ENCODE peak calls at places on chromosomes 13 and 19, in five cellular contexts. One of them, this sample, is unnamed.
A peak's percentile ranks its signal among the peaks of the same experiment; 100 is the strongest.

GRCh38 chr13:45073809-45074208 is 46.5 kb upstream of the GTF2F2 start:
- DNase-seq in neuronal stem cell: no peak
- DNase-seq in H9: peak; percentile 63
- DNase-seq in H1: peak; percentile 49
- DNase-seq in mesenchymal stem cell: no peak
- DNase-seq in this sample: no peak

GRCh38 chr19:12195501-12195860 is 32.6 kb downstream of the ZNF136 start:
- DNase-seq in neuronal stem cell: peak; percentile 0
- DNase-seq in H9: no peak
- DNase-seq in H1: no peak
- DNase-seq in mesenchymal stem cell: no peak
- DNase-seq in this sample: peak; percentile 31

GRCh38 chr19:8000298-8001038 is 5.0 kb downstream of the ELAVL1 start:
- DNase-seq in neuronal stem cell: no peak
- DNase-seq in H9: no peak
- DNase-seq in H1: no peak
- DNase-seq in mesenchymal stem cell: no peak
- DNase-seq in this sample: no peak

GRCh38 chr19:416416-416815 is 7.5 kb upstream of the C2CD4C start:
- DNase-seq in neuronal stem cell: no peak
- DNase-seq in H9: no peak
- DNase-seq in H1: no peak
- DNase-seq in mesenchymal stem cell: no peak
- DNase-seq in this sample: no peak

GRCh38 chr13:45683701-45684100 is 18.4 kb upstream of the CBY2 start:
- DNase-seq in neuronal stem cell: no peak
- DNase-seq in H9: peak; percentile 42
- DNase-seq in H1: no peak
- DNase-seq in mesenchymal stem cell: no peak
- DNase-seq in this sample: no peak

GRCh38 chr19:1451916-1452801 is 2.2 kb downstream of the APC2 start:
- DNase-seq in neuronal stem cell: no peak
- DNase-seq in H9: peak; percentile 75
- DNase-seq in H1: no peak
- DNase-seq in mesenchymal stem cell: no peak
- DNase-seq in this sample: no peak

GRCh38 chr19:11560404-11560988 is 1.5 kb upstream of the ELOF1 start:
- DNase-seq in neuronal stem cell: peak; percentile 69
- DNase-seq in H9: peak; percentile 78
- DNase-seq in H1: peak; percentile 65
- DNase-seq in mesenchymal stem cell: peak; percentile 82
- DNase-seq in this sample: no peak

GRCh38 chr19:2171349-2172145 is 7.8 kb downstream of the DOT1L start:
- DNase-seq in neuronal stem cell: no peak
- DNase-seq in H9: peak; percentile 71
- DNase-seq in H1: peak; percentile 63
- DNase-seq in mesenchymal stem cell: peak; percentile 45
- DNase-seq in this sample: peak; percentile 77

GRCh38 chr19:46015961-46016425 is 6.9 kb downstream of the PGLYRP1 start:
- DNase-seq in neuronal stem cell: no peak
- DNase-seq in H9: no peak
- DNase-seq in H1: peak; percentile 64
- DNase-seq in mesenchymal stem cell: no peak
- DNase-seq in this sample: no peak

GRCh38 chr19:10421981-10422461 is 1.7 kb downstream of the PDE4A start:
- DNase-seq in neuronal stem cell: no peak
- DNase-seq in H9: no peak
- DNase-seq in H1: no peak
- DNase-seq in mesenchymal stem cell: no peak
- DNase-seq in this sample: no peak

DNA sequence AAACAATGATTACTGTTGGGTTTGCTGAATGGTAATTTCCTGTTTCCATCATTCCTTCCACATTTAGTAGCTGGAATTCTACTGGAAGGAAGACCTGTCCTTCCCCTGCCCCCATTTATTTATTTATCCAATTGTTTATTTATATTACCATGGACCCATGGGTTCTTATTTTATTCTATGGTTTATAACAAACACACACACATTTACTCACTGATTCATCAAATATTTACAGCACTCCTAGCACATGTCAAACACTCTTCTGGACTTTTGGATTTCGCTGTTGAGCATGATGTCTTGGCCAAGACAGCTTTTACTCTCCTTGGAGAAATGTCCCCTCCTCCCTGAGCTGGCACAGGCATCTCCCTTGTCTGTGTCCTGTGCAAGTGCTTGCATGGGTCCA is 227.8 kb upstream of the MAB21L1 start:
- DNase-seq in neuronal stem cell: no peak
- DNase-seq in H9: no peak
- DNase-seq in H1: no peak
- DNase-seq in mesenchymal stem cell: peak; percentile 58
- DNase-seq in this sample: no peak
- H2BK12ac ChIP-seq in neuronal stem cell: no peak overlapping the region
- H2BK12ac ChIP-seq in H9: no peak overlapping the region
- H2BK12ac ChIP-seq in H1: no peak overlapping the region
- H2BK12ac ChIP-seq in mesenchymal stem cell: no peak overlapping the region
- H2BK12ac ChIP-seq in this sample: no peak overlapping the region

DNA sequence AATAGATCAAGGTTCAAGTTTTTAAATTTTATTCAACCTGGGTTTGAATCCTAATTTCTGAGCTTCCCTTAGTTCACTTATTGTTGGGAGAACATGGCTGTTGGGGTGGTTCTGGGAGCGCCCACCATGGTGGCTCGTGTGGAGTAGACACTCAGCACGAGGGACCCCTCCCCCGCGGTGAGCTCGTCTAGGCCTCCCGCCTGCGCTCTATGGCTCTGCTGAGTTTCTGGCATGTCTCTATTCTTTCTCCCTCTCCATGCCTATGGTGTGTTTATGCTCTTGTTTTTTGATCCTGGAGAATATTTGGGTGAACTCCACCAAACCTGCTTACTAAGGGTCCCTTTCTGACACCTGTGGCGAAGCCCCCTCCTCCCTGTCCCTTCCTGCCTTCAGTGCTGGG is 1.6 kb upstream of the EPN1 start:
- DNase-seq in neuronal stem cell: no peak
- DNase-seq in H9: no peak
- DNase-seq in H1: no peak
- DNase-seq in mesenchymal stem cell: no peak
- DNase-seq in this sample: no peak
- H3K9ac ChIP-seq in neuronal stem cell: no peak overlapping the region
- H3K9ac ChIP-seq in H9: no peak overlapping the region
- H3K9ac ChIP-seq in H1: no peak overlapping the region
- H3K9ac ChIP-seq in mesenchymal stem cell: peak overlapping the region; percentile 40
- H3K9ac ChIP-seq in this sample: no peak overlapping the region

GRCh38 chr13:97238432-97238831 is 16.3 kb downstream of the MBNL2 start:
- DNase-seq in neuronal stem cell: no peak
- DNase-seq in H9: no peak
- DNase-seq in H1: no peak
- DNase-seq in mesenchymal stem cell: no peak
- DNase-seq in this sample: no peak
- H3K14ac ChIP-seq in neuronal stem cell: no peak overlapping the region
- H3K14ac ChIP-seq in H9: no peak overlapping the region
- H3K14ac ChIP-seq in H1: no peak overlapping the region
- H3K14ac ChIP-seq in mesenchymal stem cell: no peak overlapping the region
- H3K14ac ChIP-seq in this sample: no peak overlapping the region

GRCh38 chr13:28034256-28034655 is 45.8 kb upstream of the URAD start:
- DNase-seq in neuronal stem cell: no peak
- DNase-seq in H9: no peak
- DNase-seq in H1: no peak
- DNase-seq in mesenchymal stem cell: no peak
- DNase-seq in this sample: no peak
- H2BK12ac ChIP-seq in neuronal stem cell: no peak overlapping the region
- H2BK12ac ChIP-seq in H9: no peak overlapping the region
- H2BK12ac ChIP-seq in H1: no peak overlapping the region
- H2BK12ac ChIP-seq in mesenchymal stem cell: no peak overlapping the region
- H2BK12ac ChIP-seq in this sample: no peak overlapping the region

GRCh38 chr13:30654430-30654829 is 36.7 kb downstream of the USPL1 start:
- DNase-seq in neuronal stem cell: no peak
- DNase-seq in H9: no peak
- DNase-seq in H1: no peak
- DNase-seq in mesenchymal stem cell: no peak
- DNase-seq in this sample: no peak

GRCh38 chr13:30648522-30649012 is 30.8 kb downstream of the USPL1 start:
- DNase-seq in neuronal stem cell: no peak
- DNase-seq in H9: no peak
- DNase-seq in H1: no peak
- DNase-seq in mesenchymal stem cell: no peak
- DNase-seq in this sample: no peak

GRCh38 chr13:30656178-30656577 is 38.5 kb downstream of the USPL1 start:
- DNase-seq in neuronal stem cell: no peak
- DNase-seq in H9: no peak
- DNase-seq in H1: no peak
- DNase-seq in mesenchymal stem cell: no peak
- DNase-seq in this sample: no peak

GRCh38 chr13:30647824-30648521 is 30.3 kb downstream of the USPL1 start:
- DNase-seq in neuronal stem cell: no peak
- DNase-seq in H9: no peak
- DNase-seq in H1: no peak
- DNase-seq in mesenchymal stem cell: no peak
- DNase-seq in this sample: no peak

GRCh38 chr13:30652746-30653145 is 35.0 kb downstream of the USPL1 start:
- DNase-seq in neuronal stem cell: no peak
- DNase-seq in H9: no peak
- DNase-seq in H1: no peak
- DNase-seq in mesenchymal stem cell: no peak
- DNase-seq in this sample: no peak
- H3K9ac ChIP-seq in neuronal stem cell: no peak overlapping the region
- H3K9ac ChIP-seq in H9: no peak overlapping the region
- H3K9ac ChIP-seq in H1: no peak overlapping the region
- H3K9ac ChIP-seq in mesenchymal stem cell: no peak overlapping the region
- H3K9ac ChIP-seq in this sample: no peak overlapping the region

GRCh38 chr19:55408320-55408836 is 790 bp upstream of the UBE2S start:
- DNase-seq in neuronal stem cell: no peak
- DNase-seq in H9: no peak
- DNase-seq in H1: no peak
- DNase-seq in mesenchymal stem cell: no peak
- DNase-seq in this sample: no peak

GRCh38 chr19:55407625-55408319 is at the start of gene UBE2S:
- DNase-seq in neuronal stem cell: peak; percentile 98
- DNase-seq in H9: peak; percentile 99
- DNase-seq in H1: peak; percentile 96
- DNase-seq in mesenchymal stem cell: peak; percentile 100
- DNase-seq in this sample: peak; percentile 99

GRCh38 chr19:55405638-55406037 is 1.9 kb downstream of the UBE2S start:
- DNase-seq in neuronal stem cell: no peak
- DNase-seq in H9: no peak
- DNase-seq in H1: no peak
- DNase-seq in mesenchymal stem cell: no peak
- DNase-seq in this sample: no peak

GRCh38 chr19:55406869-55407624 is 541 bp downstream of the UBE2S start:
- DNase-seq in neuronal stem cell: no peak
- DNase-seq in H9: no peak
- DNase-seq in H1: no peak
- DNase-seq in mesenchymal stem cell: peak; percentile 37
- DNase-seq in this sample: peak; percentile 51

DNA sequence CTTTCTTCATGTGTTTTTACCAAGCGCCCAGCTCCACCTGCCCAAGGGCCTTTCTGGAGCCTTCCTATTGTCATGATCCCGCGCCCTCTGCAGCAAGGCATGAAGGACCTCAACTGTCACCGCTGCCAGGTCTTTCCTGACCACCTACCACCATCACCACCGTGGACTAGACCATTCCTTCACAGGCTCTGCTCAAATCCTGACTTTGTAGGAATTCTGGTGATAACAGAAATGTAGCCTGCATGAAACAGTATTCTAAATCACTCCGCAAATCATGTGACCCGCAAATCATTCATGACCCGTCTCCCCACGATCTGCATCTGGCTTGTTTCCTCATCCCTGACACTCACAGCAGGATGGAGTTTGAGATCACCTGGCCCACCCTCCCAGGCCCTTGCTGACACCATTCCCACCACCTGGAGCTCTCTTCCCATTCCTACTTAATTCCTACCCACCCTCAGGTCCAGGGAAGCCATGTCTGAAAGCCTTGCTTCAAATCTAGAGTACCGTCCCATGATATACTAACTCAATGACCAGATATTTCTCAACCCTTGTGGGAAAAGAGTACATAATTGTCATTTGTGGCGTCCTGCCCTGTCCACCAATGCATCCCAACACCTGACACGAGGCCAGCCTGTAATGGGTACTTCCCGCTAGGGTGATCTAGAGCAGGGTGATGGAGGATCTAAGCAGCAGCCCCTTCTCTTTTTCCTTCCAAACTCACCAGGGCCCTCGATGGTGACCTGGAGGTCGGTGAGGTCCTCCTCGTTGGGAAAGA is 1.3 kb downstream of the UBE2S start:
- DNase-seq in neuronal stem cell: no peak
- DNase-seq in H9: no peak
- DNase-seq in H1: no peak
- DNase-seq in mesenchymal stem cell: no peak
- DNase-seq in this sample: no peak
- H3K14ac ChIP-seq in neuronal stem cell: no peak overlapping the region
- H3K14ac ChIP-seq in H9: no peak overlapping the region
- H3K14ac ChIP-seq in H1: no peak overlapping the region
- H3K14ac ChIP-seq in mesenchymal stem cell: no peak overlapping the region
- H3K14ac ChIP-seq in this sample: no peak overlapping the region

GRCh38 chr13:98658131-98658530 is 81.2 kb upstream of the STK24 start:
- DNase-seq in neuronal stem cell: no peak
- DNase-seq in H9: no peak
- DNase-seq in H1: no peak
- DNase-seq in mesenchymal stem cell: no peak
- DNase-seq in this sample: peak; percentile 84
- H2BK12ac ChIP-seq in neuronal stem cell: no peak overlapping the region
- H2BK12ac ChIP-seq in H9: no peak overlapping the region
- H2BK12ac ChIP-seq in H1: no peak overlapping the region
- H2BK12ac ChIP-seq in mesenchymal stem cell: no peak overlapping the region
- H2BK12ac ChIP-seq in this sample: no peak overlapping the region

GRCh38 chr19:56953411-56953810 is 112.9 kb upstream of the PEG3 start:
- DNase-seq in neuronal stem cell: no peak
- DNase-seq in H9: no peak
- DNase-seq in H1: no peak
- DNase-seq in mesenchymal stem cell: no peak
- DNase-seq in this sample: no peak
- H3K9ac ChIP-seq in neuronal stem cell: no peak overlapping the region
- H3K9ac ChIP-seq in H9: no peak overlapping the region
- H3K9ac ChIP-seq in H1: no peak overlapping the region
- H3K9ac ChIP-seq in mesenchymal stem cell: no peak overlapping the region
- H3K9ac ChIP-seq in this sample: no peak overlapping the region

GRCh38 chr19:18203863-18204393 is at the start of gene RAB3A:
- DNase-seq in neuronal stem cell: peak; percentile 100
- DNase-seq in H9: peak; percentile 100
- DNase-seq in H1: peak; percentile 97
- DNase-seq in mesenchymal stem cell: peak; percentile 100
- DNase-seq in this sample: peak; percentile 100

GRCh38 chr19:18204394-18205179 is 745 bp upstream of the RAB3A start:
- DNase-seq in neuronal stem cell: peak; percentile 90
- DNase-seq in H9: no peak
- DNase-seq in H1: peak; percentile 85
- DNase-seq in mesenchymal stem cell: peak; percentile 77
- DNase-seq in this sample: peak; percentile 81

GRCh38 chr19:18208098-18208951 is 4.5 kb upstream of the RAB3A start:
- DNase-seq in neuronal stem cell: no peak
- DNase-seq in H9: peak; percentile 72
- DNase-seq in H1: peak; percentile 86
- DNase-seq in mesenchymal stem cell: peak; percentile 63
- DNase-seq in this sample: no peak

GRCh38 chr19:18205180-18205915 is 1.5 kb upstream of the RAB3A start:
- DNase-seq in neuronal stem cell: no peak
- DNase-seq in H9: peak; percentile 58
- DNase-seq in H1: peak; percentile 67
- DNase-seq in mesenchymal stem cell: peak; percentile 91
- DNase-seq in this sample: peak; percentile 37

GRCh38 chr19:18206018-18206417 is 2.2 kb upstream of the RAB3A start:
- DNase-seq in neuronal stem cell: no peak
- DNase-seq in H9: no peak
- DNase-seq in H1: no peak
- DNase-seq in mesenchymal stem cell: no peak
- DNase-seq in this sample: no peak
- H3K14ac ChIP-seq in neuronal stem cell: no peak overlapping the region
- H3K14ac ChIP-seq in H9: no peak overlapping the region
- H3K14ac ChIP-seq in H1: no peak overlapping the region
- H3K14ac ChIP-seq in mesenchymal stem cell: no peak overlapping the region
- H3K14ac ChIP-seq in this sample: no peak overlapping the region